ENCODE peak calls at places on chromosome 20, in eight cellular contexts. One of them, this sample, is unnamed. For H3K4me1 and H3K9me3, the result is how much of the 10 kb centered on the place peaks cover.

GRCh38 chr20:346640-347316 is at the start of gene NRSN2:
- DNase-seq in endothelial cell of umbilical vein: peak
- DNase-seq in pancreas: peak
- DNase-seq in endodermal cell: peak
- DNase-seq in aorta: peak
- DNase-seq in neural progenitor cell: peak
- DNase-seq in transverse colon: peak
- DNase-seq in colonic mucosa: peak
- DNase-seq in this sample: peak

GRCh38 chr20:17936791-17937687 is 31.6 kb downstream of the SNX5 start:
- DNase-seq in endothelial cell of umbilical vein: peak
- DNase-seq in pancreas: peak
- DNase-seq in endodermal cell: peak
- DNase-seq in aorta: peak
- DNase-seq in neural progenitor cell: no peak
- DNase-seq in transverse colon: peak
- DNase-seq in colonic mucosa: peak
- DNase-seq in this sample: peak

GRCh38 chr20:2151805-2152727 is 50.4 kb downstream of the STK35 start:
- DNase-seq in endothelial cell of umbilical vein: no peak
- DNase-seq in pancreas: no peak
- DNase-seq in endodermal cell: no peak
- DNase-seq in aorta: peak
- DNase-seq in neural progenitor cell: no peak
- DNase-seq in transverse colon: no peak
- DNase-seq in colonic mucosa: no peak
- DNase-seq in this sample: no peak

GRCh38 chr20:44863661-44864060 is 21.8 kb upstream of the YWHAB start:
- DNase-seq in endothelial cell of umbilical vein: no peak
- DNase-seq in pancreas: no peak
- DNase-seq in endodermal cell: no peak
- DNase-seq in aorta: no peak
- DNase-seq in neural progenitor cell: no peak
- DNase-seq in transverse colon: no peak
- DNase-seq in colonic mucosa: no peak
- DNase-seq in this sample: no peak

GRCh38 chr20:19812056-19812455 is 54.0 kb downstream of the RIN2 start:
- DNase-seq in endothelial cell of umbilical vein: no peak
- DNase-seq in pancreas: no peak
- DNase-seq in endodermal cell: no peak
- DNase-seq in aorta: no peak
- DNase-seq in neural progenitor cell: no peak
- DNase-seq in transverse colon: no peak
- DNase-seq in colonic mucosa: no peak
- DNase-seq in this sample: no peak

GRCh38 chr20:36319356-36320260 is 13.5 kb downstream of the DLGAP4 start:
- DNase-seq in endothelial cell of umbilical vein: no peak
- DNase-seq in pancreas: no peak
- DNase-seq in endodermal cell: peak
- DNase-seq in aorta: peak
- DNase-seq in neural progenitor cell: no peak
- DNase-seq in transverse colon: no peak
- DNase-seq in colonic mucosa: no peak
- DNase-seq in this sample: peak

GRCh38 chr20:6944292-6944691 is 176.8 kb downstream of the BMP2 start:
- DNase-seq in endothelial cell of umbilical vein: no peak
- DNase-seq in pancreas: no peak
- DNase-seq in endodermal cell: no peak
- DNase-seq in aorta: no peak
- DNase-seq in neural progenitor cell: no peak
- DNase-seq in transverse colon: no peak
- DNase-seq in colonic mucosa: no peak
- DNase-seq in this sample: no peak

GRCh38 chr20:32449890-32450401 is 91.8 kb downstream of the ASXL1 start:
- DNase-seq in endothelial cell of umbilical vein: no peak
- DNase-seq in pancreas: no peak
- DNase-seq in endodermal cell: no peak
- DNase-seq in aorta: no peak
- DNase-seq in neural progenitor cell: no peak
- DNase-seq in transverse colon: no peak
- DNase-seq in colonic mucosa: no peak
- DNase-seq in this sample: no peak

GRCh38 chr20:986733-987355 is 15.3 kb downstream of the RSPO4 start:
- DNase-seq in endothelial cell of umbilical vein: no peak
- DNase-seq in pancreas: no peak
- DNase-seq in endodermal cell: peak
- DNase-seq in aorta: no peak
- DNase-seq in neural progenitor cell: no peak
- DNase-seq in transverse colon: no peak
- DNase-seq in colonic mucosa: no peak
- DNase-seq in this sample: no peak

GRCh38 chr20:24605937-24606455 is 136.6 kb downstream of the SYNDIG1 start:
- DNase-seq in endothelial cell of umbilical vein: no peak
- DNase-seq in pancreas: no peak
- DNase-seq in endodermal cell: peak
- DNase-seq in aorta: no peak
- DNase-seq in neural progenitor cell: no peak
- DNase-seq in transverse colon: no peak
- DNase-seq in colonic mucosa: no peak
- DNase-seq in this sample: no peak

GRCh38 chr20:57135875-57136274 is 130.6 kb downstream of the BMP7 start:
- DNase-seq in endothelial cell of umbilical vein: no peak
- DNase-seq in pancreas: no peak
- DNase-seq in endodermal cell: no peak
- DNase-seq in aorta: no peak
- DNase-seq in neural progenitor cell: no peak
- DNase-seq in transverse colon: no peak
- DNase-seq in colonic mucosa: no peak
- DNase-seq in this sample: no peak

GRCh38 chr20:16761305-16761829 is 13.2 kb downstream of the OTOR start:
- DNase-seq in endothelial cell of umbilical vein: peak
- DNase-seq in pancreas: no peak
- DNase-seq in endodermal cell: peak
- DNase-seq in aorta: no peak
- DNase-seq in neural progenitor cell: peak
- DNase-seq in transverse colon: peak
- DNase-seq in colonic mucosa: peak
- DNase-seq in this sample: no peak

GRCh38 chr20:51712501-51713212 is 55.5 kb downstream of the ATP9A start:
- DNase-seq in endothelial cell of umbilical vein: peak
- DNase-seq in pancreas: peak
- DNase-seq in endodermal cell: peak
- DNase-seq in aorta: no peak
- DNase-seq in neural progenitor cell: peak
- DNase-seq in transverse colon: no peak
- DNase-seq in colonic mucosa: no peak
- DNase-seq in this sample: no peak

GRCh38 chr20:19817017-19817416 is 59.0 kb downstream of the RIN2 start:
- DNase-seq in endothelial cell of umbilical vein: peak
- DNase-seq in pancreas: no peak
- DNase-seq in endodermal cell: no peak
- DNase-seq in aorta: no peak
- DNase-seq in neural progenitor cell: no peak
- DNase-seq in transverse colon: no peak
- DNase-seq in colonic mucosa: no peak
- DNase-seq in this sample: no peak

GRCh38 chr20:41004561-41005360 is 23.9 kb upstream of the TOP1 start:
- DNase-seq in endothelial cell of umbilical vein: peak
- DNase-seq in pancreas: no peak
- DNase-seq in endodermal cell: no peak
- DNase-seq in aorta: no peak
- DNase-seq in neural progenitor cell: no peak
- DNase-seq in transverse colon: no peak
- DNase-seq in colonic mucosa: no peak
- DNase-seq in this sample: no peak

GRCh38 chr20:15930324-15931305 is 642.6 kb downstream of the KIF16B start:
- DNase-seq in endothelial cell of umbilical vein: peak
- DNase-seq in pancreas: no peak
- DNase-seq in endodermal cell: no peak
- DNase-seq in aorta: no peak
- DNase-seq in neural progenitor cell: peak
- DNase-seq in transverse colon: no peak
- DNase-seq in colonic mucosa: no peak
- DNase-seq in this sample: no peak

GRCh38 chr20:32589256-32589655 is 4.1 kb upstream of the NOL4L start:
- DNase-seq in endothelial cell of umbilical vein: no peak
- DNase-seq in pancreas: no peak
- DNase-seq in endodermal cell: no peak
- DNase-seq in aorta: no peak
- DNase-seq in neural progenitor cell: no peak
- DNase-seq in transverse colon: no peak
- DNase-seq in colonic mucosa: no peak
- DNase-seq in this sample: no peak

GRCh38 chr20:25606094-25606640 is 17.6 kb downstream of the NANP start:
- DNase-seq in endothelial cell of umbilical vein: no peak
- DNase-seq in pancreas: no peak
- DNase-seq in endodermal cell: no peak
- DNase-seq in aorta: no peak
- DNase-seq in neural progenitor cell: no peak
- DNase-seq in transverse colon: no peak
- DNase-seq in colonic mucosa: no peak
- DNase-seq in this sample: no peak

GRCh38 chr20:18504479-18505060 is 3.2 kb upstream of the SEC23B start:
- DNase-seq in endothelial cell of umbilical vein: peak
- DNase-seq in pancreas: peak
- DNase-seq in endodermal cell: peak
- DNase-seq in aorta: no peak
- DNase-seq in neural progenitor cell: no peak
- DNase-seq in transverse colon: peak
- DNase-seq in colonic mucosa: peak
- DNase-seq in this sample: no peak

GRCh38 chr20:25624500-25624939 is 706 bp upstream of the NANP start:
- DNase-seq in endothelial cell of umbilical vein: no peak
- DNase-seq in pancreas: no peak
- DNase-seq in endodermal cell: no peak
- DNase-seq in aorta: no peak
- DNase-seq in neural progenitor cell: no peak
- DNase-seq in transverse colon: no peak
- DNase-seq in colonic mucosa: no peak
- DNase-seq in this sample: no peak

DNA sequence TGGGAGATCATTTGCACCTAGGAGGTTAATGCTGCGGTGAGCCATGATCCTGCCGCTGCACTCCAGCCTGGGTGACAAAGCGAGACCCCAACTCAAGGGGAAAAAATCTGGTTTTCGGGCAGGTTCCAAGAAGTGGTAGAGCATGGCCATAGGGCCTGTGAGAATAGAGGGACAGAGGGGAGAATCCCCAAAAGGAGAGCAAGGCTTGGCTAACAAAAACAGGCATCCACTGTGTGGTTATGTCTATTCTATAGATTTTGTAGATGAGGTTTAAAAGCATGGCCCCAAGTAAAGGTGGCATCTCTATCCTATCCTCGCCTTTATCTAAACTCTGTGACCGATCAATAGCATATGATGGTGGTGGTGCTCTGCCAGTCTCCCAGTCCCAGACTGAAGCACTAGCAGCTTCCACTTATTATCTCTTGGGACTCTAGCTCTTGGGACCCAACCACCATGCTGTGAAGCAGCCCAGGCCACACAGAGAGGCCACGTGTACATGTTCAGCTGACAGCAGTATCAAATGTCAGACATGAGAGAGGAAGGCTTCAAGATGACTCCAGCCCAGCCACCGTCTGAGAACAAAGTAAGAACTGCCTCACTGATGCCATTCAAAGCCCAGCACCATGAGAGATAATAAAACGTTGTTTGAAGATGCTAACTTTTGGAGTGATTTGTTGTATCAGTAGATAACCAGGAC is 27.7 kb downstream of the EIF2S2 start:
- DNase-seq in endothelial cell of umbilical vein: no peak
- DNase-seq in pancreas: no peak
- DNase-seq in endodermal cell: no peak
- DNase-seq in aorta: no peak
- DNase-seq in neural progenitor cell: no peak
- DNase-seq in transverse colon: no peak
- DNase-seq in colonic mucosa: no peak
- DNase-seq in this sample: no peak
- H3K27ac ChIP-seq in endothelial cell of umbilical vein: no peak
- H3K27ac ChIP-seq in pancreas: no peak
- H3K27ac ChIP-seq in endodermal cell: no peak
- H3K27ac ChIP-seq in aorta: no peak
- H3K27ac ChIP-seq in neural progenitor cell: no peak
- H3K27ac ChIP-seq in transverse colon: peak
- H3K27ac ChIP-seq in colonic mucosa: no peak
- H3K27ac ChIP-seq in this sample: no peak

DNA sequence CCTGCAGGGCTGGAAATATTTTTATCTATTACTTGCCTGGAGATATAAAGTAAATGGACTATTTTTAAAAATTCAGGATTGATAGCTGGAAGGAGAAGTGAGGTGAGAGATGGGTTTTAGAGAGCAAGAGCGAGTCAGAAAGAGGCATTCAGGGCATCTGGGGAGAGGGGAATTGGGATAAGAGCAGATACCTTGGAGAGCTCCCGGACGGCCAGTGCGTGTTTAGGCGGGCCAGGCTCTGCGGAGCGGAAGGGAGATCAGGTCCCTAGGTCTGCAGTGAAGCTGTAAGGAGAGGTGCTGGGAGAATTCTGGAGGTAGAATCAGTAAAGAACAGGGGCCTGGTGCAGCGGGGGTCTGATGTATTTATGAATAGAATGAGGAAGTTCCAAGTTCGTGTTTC is 47.4 kb upstream of the FAM83D start:
- DNase-seq in endothelial cell of umbilical vein: no peak
- DNase-seq in pancreas: no peak
- DNase-seq in endodermal cell: peak
- DNase-seq in aorta: no peak
- DNase-seq in neural progenitor cell: peak
- DNase-seq in transverse colon: no peak
- DNase-seq in colonic mucosa: no peak
- DNase-seq in this sample: no peak
- H3K4me1 ChIP-seq in endothelial cell of umbilical vein: under half
- H3K4me1 ChIP-seq in pancreas: under half
- H3K4me1 ChIP-seq in endodermal cell: under half
- H3K4me1 ChIP-seq in aorta: under half
- H3K4me1 ChIP-seq in neural progenitor cell: under half
- H3K4me1 ChIP-seq in transverse colon: under half
- H3K4me1 ChIP-seq in colonic mucosa: under half
- H3K4me1 ChIP-seq in this sample: under half

DNA sequence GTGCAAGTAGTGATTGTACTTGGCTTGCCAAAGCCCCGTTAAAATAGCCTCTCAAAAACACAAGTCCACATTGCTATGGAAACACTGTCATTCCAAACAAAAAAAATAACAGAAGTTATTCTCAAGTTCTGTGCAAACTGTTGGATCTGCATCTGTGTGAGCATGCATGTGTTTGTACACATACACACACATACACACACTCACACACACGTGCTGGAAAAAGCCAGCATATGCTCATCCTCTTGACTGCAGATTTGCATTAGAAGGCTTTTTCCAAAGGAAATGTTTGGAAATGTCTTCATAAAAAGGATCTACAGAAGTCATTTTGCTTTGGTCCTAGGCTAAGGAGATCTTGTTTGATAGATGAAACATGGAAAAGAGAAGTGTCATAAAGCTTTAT is 13.4 kb upstream of the CBLN4 start:
- DNase-seq in endothelial cell of umbilical vein: no peak
- DNase-seq in pancreas: no peak
- DNase-seq in endodermal cell: no peak
- DNase-seq in aorta: no peak
- DNase-seq in neural progenitor cell: no peak
- DNase-seq in transverse colon: no peak
- DNase-seq in colonic mucosa: no peak
- DNase-seq in this sample: no peak
- H3K9me3 ChIP-seq in endothelial cell of umbilical vein: under half
- H3K9me3 ChIP-seq in pancreas: under half
- H3K9me3 ChIP-seq in endodermal cell: half or more
- H3K9me3 ChIP-seq in aorta: under half
- H3K9me3 ChIP-seq in neural progenitor cell: under half
- H3K9me3 ChIP-seq in transverse colon: under half
- H3K9me3 ChIP-seq in colonic mucosa: under half
- H3K9me3 ChIP-seq in this sample: under half

GRCh38 chr20:10577648-10578047 is 96.2 kb downstream of the JAG1 start:
- DNase-seq in endothelial cell of umbilical vein: no peak
- DNase-seq in pancreas: no peak
- DNase-seq in endodermal cell: no peak
- DNase-seq in aorta: no peak
- DNase-seq in neural progenitor cell: no peak
- DNase-seq in transverse colon: no peak
- DNase-seq in colonic mucosa: no peak
- DNase-seq in this sample: no peak
- H3K27ac ChIP-seq in endothelial cell of umbilical vein: no peak
- H3K27ac ChIP-seq in pancreas: no peak
- H3K27ac ChIP-seq in endodermal cell: no peak
- H3K27ac ChIP-seq in aorta: peak
- H3K27ac ChIP-seq in neural progenitor cell: no peak
- H3K27ac ChIP-seq in transverse colon: no peak
- H3K27ac ChIP-seq in colonic mucosa: no peak
- H3K27ac ChIP-seq in this sample: no peak